ENCODE peak calls at places on chromosomes 13 and 19, in eight cellular contexts. N, S, H, Z, V, P, F and Y are unnamed samples.

GRCh38 chr13:87280139-87280538 is 391.0 kb upstream of the SLITRK5 start:
- DNase-seq in H (peak; percentile 38), Z (no peak), P (no peak), F (no peak), S (no peak), N (no peak), V (no peak), Y (no peak)

GRCh38 chr13:91544723-91545122 is 146.3 kb downstream of the GPC5 start:
- DNase-seq in P (no peak), H (no peak), V (peak; percentile 42), F (no peak), Z (no peak), S (no peak), N (no peak), Y (no peak)

GRCh38 chr13:21385710-21386109 is 73.4 kb downstream of the ZDHHC20 start:
- DNase-seq in V (no peak), N (no peak), H (no peak), F (no peak), S (no peak), P (no peak), Z (no peak), Y (no peak)

GRCh38 chr13:38093425-38093824 is 223.9 kb upstream of the TRPC4 start:
- DNase-seq in H (no peak), P (no peak), N (no peak), F (no peak), Z (no peak), V (no peak), S (no peak), Y (no peak)

GRCh38 chr13:45630791-45631190 is 15.3 kb upstream of the ERICH6B start:
- DNase-seq in H (no peak), F (no peak), P (no peak), S (no peak), V (no peak), N (no peak), Z (no peak), Y (no peak)

GRCh38 chr13:49403966-49404365 is 39.9 kb downstream of the CAB39L start:
- DNase-seq in P (no peak), S (no peak), Z (no peak), F (no peak), N (no peak), V (no peak), H (no peak), Y (no peak)

GRCh38 chr19:32339988-32340874 is 5.2 kb upstream of the ZNF507 start:
- DNase-seq in V (peak; percentile 58), S (no peak), N (peak; percentile 77), Z (no peak), H (peak; percentile 61), P (peak; percentile 92), F (no peak), Y (no peak)

GRCh38 chr13:42875448-42876269 is 94.3 kb downstream of the FAM216B start:
- DNase-seq in F (no peak), S (no peak), V (peak; percentile 8), Z (no peak), N (no peak), P (no peak), H (peak; percentile 35), Y (no peak)

GRCh38 chr19:47529018-47529742 is 14.3 kb upstream of the NAPA start:
- DNase-seq in V (no peak), F (no peak), P (no peak), Z (no peak), H (no peak), S (no peak), N (no peak), Y (no peak)

GRCh38 chr19:52936151-52936957 is 13.1 kb upstream of the ZNF888 start:
- DNase-seq in Z (no peak), V (no peak), P (no peak), F (peak; percentile 48), H (no peak), S (no peak), N (no peak), Y (no peak)

GRCh38 chr13:59771272-59771671 is 392.5 kb downstream of the DIAPH3 start:
- DNase-seq in H (no peak), P (no peak), Z (no peak), S (no peak), N (no peak), F (no peak), V (no peak), Y (no peak)

GRCh38 chr13:88908896-88909535 is 1237.8 kb downstream of the SLITRK5 start:
- DNase-seq in N (no peak), P (no peak), Z (no peak), S (no peak), V (no peak), H (no peak), F (peak; percentile 69), Y (no peak)

GRCh38 chr13:109148243-109148642 is 518.8 kb downstream of the MYO16 start:
- DNase-seq in V (no peak), Z (no peak), F (no peak), N (no peak), H (no peak), S (peak; percentile 24), P (no peak), Y (peak; percentile 25)

GRCh38 chr13:67197704-67198103 is 32.4 kb downstream of the PCDH9 start:
- DNase-seq in H (no peak), S (no peak), P (no peak), Z (no peak), N (no peak), V (no peak), F (no peak), Y (no peak)

GRCh38 chr13:80361883-80362327 is 21.0 kb upstream of the SPRY2 start:
- DNase-seq in H (peak; percentile 44), S (no peak), N (no peak), P (no peak), V (peak; percentile 19), F (no peak), Z (no peak), Y (no peak)

GRCh38 chr13:103030776-103031175 is 35.4 kb downstream of the SLC10A2 start:
- DNase-seq in P (no peak), H (no peak), N (no peak), F (no peak), V (no peak), S (no peak), Z (no peak), Y (no peak)

GRCh38 chr13:30759748-30760147 is 24.4 kb downstream of the ALOX5AP start:
- DNase-seq in S (no peak), N (no peak), F (no peak), V (no peak), H (no peak), P (no peak), Z (no peak), Y (no peak)

GRCh38 chr13:94595006-94595942 is 678 bp downstream of the TGDS start:
- DNase-seq in Z (no peak), F (no peak), S (no peak), H (peak; percentile 68), N (peak; percentile 54), P (peak; percentile 70), V (peak; percentile 4), Y (no peak)

GRCh38 chr13:101408154-101408553 is 8.2 kb downstream of the NALCN start:
- DNase-seq in V (no peak), Z (no peak), H (no peak), P (no peak), N (no peak), S (no peak), F (no peak), Y (no peak)

GRCh38 chr13:48411281-48412099 is 1.4 kb downstream of the LPAR6 start:
- DNase-seq in S (no peak), V (no peak), N (no peak), F (no peak), P (no peak), Z (no peak), H (no peak), Y (no peak)

GRCh38 chr19:46919324-46919723 is 58.5 kb downstream of the ARHGAP35 start:
- DNase-seq in P (no peak), H (no peak), S (no peak), V (no peak), N (peak; percentile 29), F (no peak), Z (no peak), Y (no peak)

GRCh38 chr19:39193785-39194184 is 3.0 kb upstream of the NCCRP1 start:
- DNase-seq in P (no peak), N (peak; percentile 62), H (no peak), S (no peak), F (no peak), V (no peak), Z (no peak), Y (no peak)

GRCh38 chr13:105462981-105463380 is 1072.5 kb downstream of the EFNB2 start:
- DNase-seq in F (no peak), Z (no peak), N (no peak), V (no peak), P (no peak), S (no peak), H (no peak), Y (no peak)

GRCh38 chr13:112896736-112897602 is 72.0 kb upstream of the MCF2L start:
- DNase-seq in N (no peak), V (no peak), S (no peak), Z (no peak), F (no peak), P (peak; percentile 59), H (no peak), Y (no peak)

GRCh38 chr19:16066611-16067104 is 9.6 kb upstream of the TPM4 start:
- DNase-seq in V (no peak), P (no peak), N (no peak), S (no peak), H (no peak), Z (no peak), F (peak; percentile 85), Y (no peak)

GRCh38 chr19:29372921-29373797 is 152.6 kb upstream of the VSTM2B start:
- DNase-seq in S (no peak), N (peak; percentile 40), V (peak; percentile 0), H (no peak), P (no peak), F (peak; percentile 60), Z (no peak), Y (no peak)

GRCh38 chr19:35986664-35987570 is 8.1 kb upstream of the SDHAF1 start:
- DNase-seq in N (no peak), F (peak; percentile 88), V (no peak), Z (no peak), S (no peak), P (no peak), H (peak; percentile 57), Y (no peak)

GRCh38 chr13:94217370-94217769 is 262.1 kb downstream of the DCT start:
- DNase-seq in S (no peak), Z (no peak), P (no peak), N (no peak), H (no peak), V (no peak), F (no peak), Y (no peak)

GRCh38 chr19:14544977-14545715 is 15.8 kb downstream of the TECR start:
- DNase-seq in F (no peak), N (peak; percentile 93), H (no peak), P (no peak), Z (no peak), S (no peak), V (no peak), Y (no peak)

GRCh38 chr19:15291089-15291488 is 41.2 kb downstream of the BRD4 start:
- DNase-seq in S (no peak), N (no peak), V (no peak), H (no peak), Z (no peak), F (no peak), P (no peak), Y (no peak)

GRCh38 chr19:5958074-5958850 is 19.7 kb downstream of the RANBP3 start:
- DNase-seq in Z (no peak), V (no peak), N (no peak), H (no peak), F (no peak), S (no peak), P (no peak), Y (no peak)

GRCh38 chr13:60032836-60033235 is 130.9 kb downstream of the DIAPH3 start:
- DNase-seq in Z (no peak), H (no peak), N (no peak), F (no peak), V (no peak), S (peak; percentile 10), P (no peak), Y (no peak)